ENCODE peak calls at places on chromosomes 4 and X, in eight cellular contexts. T is lung, U is astrocyte, L is AG10803, Y is upper lobe of right lung, I is IMR-90, H is mesothelial cell of epicardium, V is MM.1S. M is an unnamed sample.
A peak's percentile ranks its signal among the peaks of the same experiment; 100 is the strongest.

GRCh38 chrX:38232287-38232686 is 11.6 kb upstream of the SRPX start:
- DNase-seq in V (no peak), U (peak; percentile 77), H (no peak), Y (no peak), L (peak; percentile 72), I (peak; percentile 68), T (no peak), M (no peak)

GRCh38 chr4:45971108-45971507 is 152.7 kb downstream of the GABRG1 start:
- DNase-seq in H (no peak), U (no peak), L (no peak), V (no peak), Y (no peak), I (no peak), T (no peak), M (no peak)

GRCh38 chr4:11014199-11014598 is 329.6 kb upstream of the CLNK start:
- DNase-seq in Y (no peak), I (no peak), U (no peak), L (no peak), T (no peak), H (no peak), V (no peak), M (no peak)

GRCh38 chr4:149897784-149898183 is 82.1 kb upstream of the IQCM start:
- DNase-seq in Y (no peak), V (peak; percentile 17), T (no peak), U (no peak), H (no peak), L (peak; percentile 20), I (peak; percentile 26), M (no peak)

GRCh38 chrX:133913658-133914388 is 71.6 kb downstream of the GPC3 start:
- DNase-seq in Y (no peak), L (no peak), T (no peak), U (no peak), V (no peak), H (no peak), I (no peak), M (no peak)

GRCh38 chr4:6280365-6280996 is 10.8 kb downstream of the WFS1 start:
- DNase-seq in H (no peak), T (no peak), U (no peak), V (no peak), I (no peak), L (no peak), Y (no peak), M (no peak)

GRCh38 chr4:173528378-173529321 is 1.4 kb downstream of the HAND2 start:
- DNase-seq in Y (no peak), L (peak; percentile 22), H (peak; percentile 54), U (no peak), I (no peak), T (no peak), V (no peak), M (no peak)

GRCh38 chr4:117983541-117984451 is 50.5 kb upstream of the NDST3 start:
- DNase-seq in U (peak; percentile 67), Y (no peak), V (no peak), T (no peak), I (peak; percentile 0), H (no peak), L (no peak), M (no peak)

GRCh38 chr4:7360802-7361201 is 73.9 kb downstream of the PSAPL1 start:
- DNase-seq in I (no peak), U (no peak), Y (peak; percentile 56), L (no peak), T (no peak), H (no peak), V (no peak), M (no peak)

GRCh38 chrX:26070882-26071281 is 67.3 kb upstream of the MAGEB18 start:
- DNase-seq in H (no peak), I (no peak), L (no peak), U (no peak), V (no peak), Y (no peak), T (no peak), M (no peak)
- TF ChIP-seq CTCF in H (no peak), I (no peak), L (no peak), U (no peak), V (no peak), Y (no peak), T (no peak), M (no peak)

GRCh38 chr4:23022032-23022431 is 329.3 kb downstream of the GBA3 start:
- DNase-seq in U (peak; percentile 95), Y (no peak), L (peak; percentile 98), T (no peak), I (peak; percentile 9), H (no peak), V (no peak), M (no peak)
- TF ChIP-seq CTCF in U (peak; percentile 8), Y (no peak), L (peak; percentile 29), T (no peak), I (no peak), H (no peak), V (no peak), M (no peak)

DNA sequence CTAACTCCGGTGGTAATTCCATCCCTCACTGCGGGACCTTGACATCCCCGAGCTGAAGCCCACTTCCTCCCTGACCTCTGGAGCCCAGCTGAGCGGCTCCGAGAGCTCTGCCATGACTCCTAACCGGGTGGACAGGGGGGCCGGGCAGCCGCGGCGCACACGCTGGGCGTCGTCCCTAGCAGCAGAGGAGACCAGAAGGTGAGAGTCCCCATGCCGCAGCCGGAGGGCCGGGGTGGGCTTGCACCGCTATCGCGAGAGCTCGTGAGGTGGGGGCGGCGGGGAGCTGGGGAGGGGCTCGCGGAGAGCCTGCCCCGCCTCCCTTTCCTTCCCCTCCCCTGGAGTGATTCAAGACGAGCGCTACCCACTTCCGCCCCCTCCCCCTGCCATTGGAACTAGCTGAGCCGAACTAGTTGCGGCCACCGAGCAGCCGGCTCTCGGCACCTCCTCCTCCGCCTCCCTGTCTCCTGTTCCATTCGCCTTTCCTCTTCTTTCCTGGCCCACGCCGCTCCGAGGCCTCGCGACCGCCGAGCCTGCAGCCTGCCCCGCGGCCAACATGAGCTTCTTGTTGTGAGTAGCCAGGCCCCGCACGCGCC is at the start of gene MOB1B:
- DNase-seq in I (peak; percentile 88), T (peak; percentile 89), V (peak; percentile 68), L (peak; percentile 89), H (peak; percentile 88), Y (peak; percentile 93), U (peak; percentile 84), M (peak; percentile 45)
- TF ChIP-seq CTCF in I (peak; percentile 45), T (no peak), V (peak; percentile 28), L (peak; percentile 46), H (peak; percentile 37), Y (peak; percentile 35), U (no peak), M (no peak)

DNA sequence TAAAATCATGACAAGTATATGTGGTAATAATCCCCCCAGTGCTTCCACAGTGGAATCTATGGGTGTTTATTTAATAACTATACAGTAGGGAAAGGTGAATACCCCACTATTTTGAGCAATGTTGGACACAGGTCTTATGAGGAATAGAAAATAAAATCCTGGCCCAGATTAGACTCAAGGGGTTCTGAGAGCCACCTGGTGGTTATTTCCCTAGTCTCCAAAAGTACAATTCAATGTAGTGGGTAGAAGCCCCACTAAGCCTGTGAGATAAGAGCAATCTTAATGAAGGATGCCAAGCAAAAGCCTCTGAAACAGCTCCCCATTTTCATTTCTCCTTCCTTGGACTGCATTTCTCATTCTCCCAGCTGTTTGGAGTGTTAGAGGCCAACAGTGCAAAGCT is 328.2 kb upstream of the NR3C2 start:
- DNase-seq in Y (no peak), H (no peak), U (no peak), T (no peak), L (no peak), I (no peak), V (no peak), M (no peak)
- TF ChIP-seq CTCF in Y (peak; percentile 9), H (no peak), U (no peak), T (no peak), L (no peak), I (no peak), V (no peak), M (no peak)

GRCh38 chr4:26713563-26714145 is 129.8 kb downstream of the TBC1D19 start:
- DNase-seq in I (no peak), L (no peak), U (no peak), H (no peak), Y (no peak), T (no peak), V (no peak), M (no peak)

GRCh38 chr4:26707342-26707741 is 123.5 kb downstream of the TBC1D19 start:
- DNase-seq in U (no peak), T (no peak), L (no peak), H (no peak), I (no peak), V (no peak), Y (no peak), M (no peak)

GRCh38 chr4:26709246-26709645 is 125.4 kb downstream of the TBC1D19 start:
- DNase-seq in H (no peak), Y (no peak), I (no peak), T (no peak), V (no peak), U (no peak), L (no peak), M (no peak)
- TF ChIP-seq CTCF in H (no peak), Y (no peak), I (no peak), T (no peak), V (no peak), U (no peak), L (no peak), M (no peak)

GRCh38 chrX:26670521-26670920 is 454.6 kb downstream of the MAGEB5 start:
- DNase-seq in I (no peak), T (no peak), U (no peak), Y (no peak), L (no peak), H (no peak), V (no peak), M (no peak)

DNA sequence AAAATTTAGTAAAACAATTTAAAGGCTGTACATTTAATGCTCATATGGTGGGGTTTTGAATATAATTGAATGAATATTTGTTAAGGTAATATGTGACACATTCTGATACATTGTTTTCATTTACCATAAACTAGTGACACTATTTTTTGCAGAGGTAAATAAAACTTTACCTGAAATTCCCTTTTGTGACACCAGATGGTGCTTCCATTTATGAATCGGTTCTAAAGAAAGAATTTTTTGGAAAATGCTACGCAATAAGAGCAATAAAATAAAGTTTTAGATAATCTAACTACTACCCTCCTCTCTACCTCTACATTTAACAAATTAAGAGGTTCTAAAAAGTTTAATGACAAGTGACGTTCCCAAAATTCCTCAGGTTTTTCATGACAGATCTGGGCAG is 448.9 kb downstream of the MAGEB5 start:
- DNase-seq in T (no peak), H (no peak), I (no peak), Y (no peak), V (no peak), L (no peak), U (no peak), M (no peak)
- TF ChIP-seq CTCF in T (no peak), H (peak; percentile 68), I (no peak), Y (no peak), V (no peak), L (no peak), U (no peak), M (no peak)

DNA sequence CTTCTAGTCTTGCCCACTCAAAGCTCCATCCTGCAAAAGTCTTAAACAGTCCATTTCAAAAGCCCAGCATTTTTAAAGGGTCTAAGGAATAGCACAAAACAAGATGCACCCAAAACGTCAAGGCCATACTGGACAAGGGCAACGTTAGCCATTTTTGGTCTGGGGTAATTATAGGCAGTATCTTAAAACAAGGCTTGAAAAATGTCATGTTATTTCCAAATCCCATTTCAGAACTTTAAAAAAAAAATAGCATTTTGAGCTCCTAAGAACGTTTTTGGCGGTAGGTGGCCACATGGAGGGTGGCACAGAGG is 584 bp upstream of the TMEM165 start:
- DNase-seq in T (no peak), Y (no peak), H (no peak), U (no peak), I (no peak), V (no peak), L (no peak), M (no peak)
- TF ChIP-seq CTCF in T (no peak), Y (no peak), H (no peak), U (no peak), I (no peak), V (peak; percentile 22), L (peak; percentile 32), M (no peak)

M was measured in omental fat pad.